ENCODE peak calls at places on chromosomes 2 and 18, in eight cellular contexts. One of them, this sample, is unnamed.

GRCh38 chr2:68766378-68766845 is 31.8 kb downstream of the ARHGAP25 start:
- DNase-seq in A549: no peak
- DNase-seq in body of pancreas: peak; percentile 28
- DNase-seq in IMR-90: peak; percentile 73
- DNase-seq in suprapubic skin: no peak
- DNase-seq in K562: no peak
- DNase-seq in breast epithelium: peak; percentile 60
- DNase-seq in ovary: no peak
- DNase-seq in this sample: peak; percentile 53

GRCh38 chr2:99140860-99141109 is 722 bp upstream of the C2orf15 start:
- DNase-seq in body of pancreas: no peak
- DNase-seq in breast epithelium: no peak
- DNase-seq in suprapubic skin: no peak
- DNase-seq in IMR-90: no peak
- DNase-seq in A549: no peak
- DNase-seq in ovary: no peak
- DNase-seq in K562: no peak
- DNase-seq in this sample: no peak

GRCh38 chr2:45913539-45913938 is 262.1 kb downstream of the PRKCE start:
- DNase-seq in body of pancreas: no peak
- DNase-seq in suprapubic skin: no peak
- DNase-seq in K562: no peak
- DNase-seq in IMR-90: no peak
- DNase-seq in breast epithelium: no peak
- DNase-seq in A549: no peak
- DNase-seq in ovary: no peak
- DNase-seq in this sample: no peak

GRCh38 chr2:120675460-120676130 is 60.1 kb upstream of the GLI2 start:
- DNase-seq in A549: peak; percentile 57
- DNase-seq in suprapubic skin: peak; percentile 75
- DNase-seq in IMR-90: peak; percentile 50
- DNase-seq in K562: peak; percentile 78
- DNase-seq in breast epithelium: no peak
- DNase-seq in body of pancreas: peak; percentile 79
- DNase-seq in ovary: peak; percentile 59
- DNase-seq in this sample: peak; percentile 59

GRCh38 chr2:234670804-234671203 is 173.9 kb upstream of the ARL4C start:
- DNase-seq in K562: no peak
- DNase-seq in A549: no peak
- DNase-seq in breast epithelium: no peak
- DNase-seq in suprapubic skin: no peak
- DNase-seq in body of pancreas: no peak
- DNase-seq in IMR-90: no peak
- DNase-seq in ovary: no peak
- DNase-seq in this sample: no peak

GRCh38 chr18:50696929-50697328 is 122.9 kb downstream of the MRO start:
- DNase-seq in suprapubic skin: peak; percentile 6
- DNase-seq in IMR-90: no peak
- DNase-seq in body of pancreas: no peak
- DNase-seq in K562: no peak
- DNase-seq in A549: no peak
- DNase-seq in ovary: no peak
- DNase-seq in breast epithelium: no peak
- DNase-seq in this sample: no peak

GRCh38 chr2:43605851-43606250 is 10.0 kb upstream of the THADA start:
- DNase-seq in A549: no peak
- DNase-seq in K562: no peak
- DNase-seq in breast epithelium: no peak
- DNase-seq in suprapubic skin: no peak
- DNase-seq in IMR-90: peak; percentile 23
- DNase-seq in body of pancreas: no peak
- DNase-seq in ovary: no peak
- DNase-seq in this sample: no peak

GRCh38 chr18:58097127-58097906 is 53.3 kb downstream of the NEDD4L start:
- DNase-seq in IMR-90: peak; percentile 37
- DNase-seq in A549: no peak
- DNase-seq in suprapubic skin: no peak
- DNase-seq in ovary: no peak
- DNase-seq in breast epithelium: no peak
- DNase-seq in body of pancreas: peak; percentile 48
- DNase-seq in K562: no peak
- DNase-seq in this sample: no peak

GRCh38 chr18:63440219-63440618 is 17.9 kb upstream of the VPS4B start:
- DNase-seq in A549: no peak
- DNase-seq in K562: no peak
- DNase-seq in breast epithelium: no peak
- DNase-seq in suprapubic skin: peak; percentile 83
- DNase-seq in IMR-90: peak; percentile 11
- DNase-seq in ovary: no peak
- DNase-seq in body of pancreas: no peak
- DNase-seq in this sample: peak; percentile 40

GRCh38 chr2:215210082-215210481 is 71.7 kb upstream of the ABCA12 start:
- DNase-seq in ovary: no peak
- DNase-seq in A549: no peak
- DNase-seq in breast epithelium: no peak
- DNase-seq in IMR-90: no peak
- DNase-seq in K562: no peak
- DNase-seq in suprapubic skin: no peak
- DNase-seq in body of pancreas: no peak
- DNase-seq in this sample: no peak

GRCh38 chr2:189408294-189408693 is 33.0 kb upstream of the WDR75 start:
- DNase-seq in breast epithelium: no peak
- DNase-seq in suprapubic skin: no peak
- DNase-seq in IMR-90: peak; percentile 18
- DNase-seq in body of pancreas: no peak
- DNase-seq in A549: no peak
- DNase-seq in K562: no peak
- DNase-seq in ovary: no peak
- DNase-seq in this sample: no peak

GRCh38 chr2:121617042-121617599 is 32.1 kb downstream of the CLASP1 start:
- DNase-seq in breast epithelium: no peak
- DNase-seq in IMR-90: peak; percentile 44
- DNase-seq in A549: no peak
- DNase-seq in ovary: no peak
- DNase-seq in suprapubic skin: no peak
- DNase-seq in K562: no peak
- DNase-seq in body of pancreas: no peak
- DNase-seq in this sample: no peak

GRCh38 chr2:71460595-71461303 is 7.4 kb downstream of the DYSF start:
- DNase-seq in breast epithelium: no peak
- DNase-seq in suprapubic skin: no peak
- DNase-seq in body of pancreas: no peak
- DNase-seq in K562: peak; percentile 63
- DNase-seq in A549: peak; percentile 42
- DNase-seq in ovary: no peak
- DNase-seq in IMR-90: no peak
- DNase-seq in this sample: no peak

GRCh38 chr2:217837001-217837491 is 165.7 kb downstream of the TNS1 start:
- DNase-seq in suprapubic skin: peak; percentile 91
- DNase-seq in ovary: no peak
- DNase-seq in K562: peak; percentile 22
- DNase-seq in IMR-90: no peak
- DNase-seq in breast epithelium: peak; percentile 95
- DNase-seq in A549: peak; percentile 23
- DNase-seq in body of pancreas: peak; percentile 44
- DNase-seq in this sample: peak; percentile 77

GRCh38 chr2:96822786-96823185 is 6.7 kb downstream of the CNNM3 start:
- DNase-seq in K562: no peak
- DNase-seq in breast epithelium: no peak
- DNase-seq in ovary: no peak
- DNase-seq in body of pancreas: no peak
- DNase-seq in IMR-90: no peak
- DNase-seq in suprapubic skin: no peak
- DNase-seq in A549: no peak
- DNase-seq in this sample: no peak

GRCh38 chr2:97728091-97728596 is 14.8 kb downstream of the ZAP70 start:
- DNase-seq in ovary: no peak
- DNase-seq in K562: no peak
- DNase-seq in suprapubic skin: peak; percentile 60
- DNase-seq in body of pancreas: no peak
- DNase-seq in IMR-90: no peak
- DNase-seq in A549: no peak
- DNase-seq in breast epithelium: peak; percentile 20
- DNase-seq in this sample: no peak

GRCh38 chr2:226655871-226656270 is 143.7 kb downstream of the IRS1 start:
- DNase-seq in K562: no peak
- DNase-seq in ovary: no peak
- DNase-seq in IMR-90: peak; percentile 60
- DNase-seq in body of pancreas: no peak
- DNase-seq in suprapubic skin: no peak
- DNase-seq in A549: peak; percentile 25
- DNase-seq in breast epithelium: no peak
- DNase-seq in this sample: no peak

GRCh38 chr2:129377078-129377469 is 602.4 kb upstream of the RAB6C start:
- DNase-seq in K562: no peak
- DNase-seq in body of pancreas: no peak
- DNase-seq in A549: no peak
- DNase-seq in ovary: no peak
- DNase-seq in suprapubic skin: no peak
- DNase-seq in IMR-90: no peak
- DNase-seq in breast epithelium: no peak
- DNase-seq in this sample: no peak

GRCh38 chr2:182784777-182785176 is 68.7 kb downstream of the DNAJC10 start:
- DNase-seq in body of pancreas: no peak
- DNase-seq in K562: peak; percentile 18
- DNase-seq in suprapubic skin: no peak
- DNase-seq in breast epithelium: no peak
- DNase-seq in A549: peak; percentile 36
- DNase-seq in ovary: no peak
- DNase-seq in IMR-90: peak; percentile 60
- DNase-seq in this sample: no peak
- TF ChIP-seq CTCF in body of pancreas: peak; percentile 59
- TF ChIP-seq CTCF in K562: peak; percentile 36
- TF ChIP-seq CTCF in suprapubic skin: peak; percentile 24
- TF ChIP-seq CTCF in breast epithelium: peak; percentile 22
- TF ChIP-seq CTCF in A549: peak; percentile 64
- TF ChIP-seq CTCF in ovary: no peak
- TF ChIP-seq CTCF in IMR-90: peak; percentile 59
- TF ChIP-seq CTCF in this sample: peak; percentile 36

DNA sequence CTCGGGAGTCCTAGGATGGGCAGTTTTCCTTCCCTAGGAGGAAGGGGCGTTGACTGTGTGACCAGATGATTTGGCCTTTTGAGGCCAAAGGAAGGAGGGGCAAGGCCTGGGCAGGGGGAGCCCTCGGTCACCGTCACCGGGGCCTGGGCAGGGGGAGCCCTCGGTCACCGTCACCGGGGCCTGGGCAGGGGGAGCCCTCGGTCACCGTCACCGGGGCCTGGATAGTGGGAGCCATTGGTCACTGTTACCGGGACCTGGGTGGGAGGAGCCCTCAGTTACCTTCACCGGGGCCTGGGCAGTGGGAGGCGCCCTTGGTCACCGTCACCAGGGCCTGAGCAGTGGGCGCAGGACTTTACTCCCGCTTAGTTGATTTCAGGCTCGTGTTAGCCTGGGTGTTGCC is 17.3 kb downstream of the D2HGDH start:
- DNase-seq in breast epithelium: no peak
- DNase-seq in body of pancreas: no peak
- DNase-seq in IMR-90: no peak
- DNase-seq in ovary: no peak
- DNase-seq in A549: no peak
- DNase-seq in suprapubic skin: no peak
- DNase-seq in K562: no peak
- DNase-seq in this sample: no peak
- H3K4me1 ChIP-seq in breast epithelium: no peaks in the 10 kb centered on the region
- H3K4me1 ChIP-seq in body of pancreas: no peaks in the 10 kb centered on the region
- H3K4me1 ChIP-seq in IMR-90: no peaks in the 10 kb centered on the region
- H3K4me1 ChIP-seq in ovary: peaks cover 2% of the 10 kb centered on the region
- H3K4me1 ChIP-seq in A549: no peaks in the 10 kb centered on the region
- H3K4me1 ChIP-seq in suprapubic skin: no peaks in the 10 kb centered on the region
- H3K4me1 ChIP-seq in K562: no peaks in the 10 kb centered on the region
- H3K4me1 ChIP-seq in this sample: no peaks in the 10 kb centered on the region

GRCh38 chr2:3553946-3554345 is 4.2 kb downstream of the RNASEH1 start:
- DNase-seq in body of pancreas: no peak
- DNase-seq in suprapubic skin: no peak
- DNase-seq in K562: no peak
- DNase-seq in breast epithelium: no peak
- DNase-seq in ovary: no peak
- DNase-seq in A549: no peak
- DNase-seq in IMR-90: no peak
- DNase-seq in this sample: no peak

GRCh38 chr2:3557588-3558204 is 437 bp downstream of the RNASEH1 start:
- DNase-seq in IMR-90: no peak
- DNase-seq in breast epithelium: no peak
- DNase-seq in suprapubic skin: no peak
- DNase-seq in body of pancreas: no peak
- DNase-seq in A549: no peak
- DNase-seq in K562: no peak
- DNase-seq in ovary: no peak
- DNase-seq in this sample: no peak

GRCh38 chr2:3563521-3563976 is 5.4 kb upstream of the RNASEH1 start:
- DNase-seq in breast epithelium: no peak
- DNase-seq in K562: no peak
- DNase-seq in A549: no peak
- DNase-seq in suprapubic skin: no peak
- DNase-seq in ovary: no peak
- DNase-seq in IMR-90: no peak
- DNase-seq in body of pancreas: no peak
- DNase-seq in this sample: no peak

GRCh38 chr2:3558205-3559014 is at the start of gene RNASEH1:
- DNase-seq in breast epithelium: peak; percentile 97
- DNase-seq in ovary: peak; percentile 99
- DNase-seq in K562: peak; percentile 98
- DNase-seq in suprapubic skin: peak; percentile 99
- DNase-seq in body of pancreas: peak; percentile 98
- DNase-seq in A549: peak; percentile 100
- DNase-seq in IMR-90: peak; percentile 99
- DNase-seq in this sample: peak; percentile 97
- TF ChIP-seq POLR2A in breast epithelium: peak; percentile 80
- TF ChIP-seq POLR2A in ovary: peak; percentile 91
- TF ChIP-seq POLR2A in K562: peak; percentile 95
- TF ChIP-seq POLR2A in suprapubic skin: peak; percentile 28
- TF ChIP-seq POLR2A in body of pancreas: peak; percentile 91
- TF ChIP-seq POLR2A in A549: peak; percentile 94
- TF ChIP-seq POLR2A in IMR-90: peak; percentile 96
- TF ChIP-seq POLR2A in this sample: peak; percentile 84

GRCh38 chr18:27361477-27361876 is 176.4 kb upstream of the CHST9 start:
- DNase-seq in ovary: no peak
- DNase-seq in IMR-90: no peak
- DNase-seq in A549: no peak
- DNase-seq in breast epithelium: no peak
- DNase-seq in body of pancreas: no peak
- DNase-seq in K562: no peak
- DNase-seq in suprapubic skin: no peak
- DNase-seq in this sample: no peak

GRCh38 chr18:27366151-27366550 is 181.0 kb upstream of the CHST9 start:
- DNase-seq in K562: no peak
- DNase-seq in suprapubic skin: no peak
- DNase-seq in ovary: no peak
- DNase-seq in breast epithelium: no peak
- DNase-seq in A549: no peak
- DNase-seq in body of pancreas: no peak
- DNase-seq in IMR-90: no peak
- DNase-seq in this sample: no peak

GRCh38 chr18:27363918-27364317 is 178.8 kb upstream of the CHST9 start:
- DNase-seq in ovary: no peak
- DNase-seq in K562: no peak
- DNase-seq in A549: peak; percentile 3
- DNase-seq in suprapubic skin: no peak
- DNase-seq in breast epithelium: no peak
- DNase-seq in IMR-90: no peak
- DNase-seq in body of pancreas: no peak
- DNase-seq in this sample: no peak
- TF ChIP-seq CTCF in ovary: no peak
- TF ChIP-seq CTCF in K562: no peak
- TF ChIP-seq CTCF in A549: peak; percentile 24
- TF ChIP-seq CTCF in suprapubic skin: no peak
- TF ChIP-seq CTCF in breast epithelium: no peak
- TF ChIP-seq CTCF in IMR-90: no peak
- TF ChIP-seq CTCF in body of pancreas: peak; percentile 37
- TF ChIP-seq CTCF in this sample: no peak

This sample was measured in tibial nerve.